ENCODE peak calls at places on chromosome 2, in five cellular contexts. J is left ventricle myocardium inferior, V is testis, R is esophagus squamous epithelium, W is adrenal gland. L is an unnamed sample.

GRCh38 chr2:9234680-9235387 is 28.2 kb downstream of the ASAP2 start:
- DNase-seq in J (no peak), V (no peak), R (no peak), W (no peak), L (no peak)

GRCh38 chr2:8520791-8521344 is 161.0 kb upstream of the ID2 start:
- DNase-seq in J (no peak), V (no peak), R (no peak), W (no peak), L (peak; percentile 44)

GRCh38 chr2:229270551-229271410 is at the start of gene PID1:
- DNase-seq in J (peak; percentile 47), V (peak; percentile 54), R (no peak), W (peak; percentile 44), L (peak; percentile 50)

GRCh38 chr2:43254331-43254730 is 27.9 kb upstream of the ZFP36L2 start:
- DNase-seq in J (no peak), V (no peak), R (no peak), W (no peak), L (no peak)

GRCh38 chr2:63819765-63820717 is 21.7 kb upstream of the UGP2 start:
- DNase-seq in J (peak; percentile 46), V (peak; percentile 71), R (no peak), W (no peak), L (peak; percentile 51)

GRCh38 chr2:116319001-116319400 is 1495.5 kb upstream of the DDX18 start:
- DNase-seq in J (no peak), V (no peak), R (no peak), W (no peak), L (no peak)

GRCh38 chr2:143263045-143263625 is 133.9 kb downstream of the ARHGAP15 start:
- DNase-seq in J (no peak), V (no peak), R (no peak), W (no peak), L (no peak)

GRCh38 chr2:216078776-216079175 is 2.8 kb downstream of the PECR start:
- DNase-seq in J (no peak), V (no peak), R (no peak), W (no peak), L (no peak)

GRCh38 chr2:929011-929735 is 21.5 kb upstream of the SNTG2 start:
- DNase-seq in J (no peak), V (no peak), R (no peak), W (no peak), L (no peak)

GRCh38 chr2:15539999-15540398 is 21.1 kb downstream of the NBAS start:
- DNase-seq in J (no peak), V (no peak), R (no peak), W (no peak), L (no peak)

GRCh38 chr2:221596192-221596591 is 24.1 kb upstream of the EPHA4 start:
- DNase-seq in J (no peak), V (no peak), R (no peak), W (no peak), L (no peak)

GRCh38 chr2:74290466-74291216 is 52.6 kb downstream of the SLC4A5 start:
- DNase-seq in J (no peak), V (no peak), R (no peak), W (no peak), L (no peak)

GRCh38 chr2:176134978-176135575 is 5.6 kb downstream of the HOXD8 start:
- DNase-seq in J (no peak), V (no peak), R (no peak), W (peak; percentile 27), L (no peak)

GRCh38 chr2:156327835-156328401 is 4.6 kb downstream of the NR4A2 start:
- DNase-seq in J (no peak), V (no peak), R (no peak), W (no peak), L (peak; percentile 34)

GRCh38 chr2:33395660-33396249 is 80.7 kb upstream of the RASGRP3 start:
- DNase-seq in J (no peak), V (peak; percentile 54), R (no peak), W (peak; percentile 63), L (peak; percentile 44)

GRCh38 chr2:64112016-64112415 is 32.2 kb downstream of the PELI1 start:
- DNase-seq in J (no peak), V (no peak), R (no peak), W (no peak), L (no peak)

GRCh38 chr2:233824373-233824772 is 30.0 kb downstream of the HJURP start:
- DNase-seq in J (no peak), V (no peak), R (no peak), W (no peak), L (peak; percentile 5)

GRCh38 chr2:233823731-233824121 is 30.6 kb downstream of the HJURP start:
- DNase-seq in J (no peak), V (no peak), R (no peak), W (no peak), L (no peak)

GRCh38 chr2:233822101-233822771 is 32.1 kb downstream of the HJURP start:
- DNase-seq in J (no peak), V (no peak), R (no peak), W (no peak), L (peak; percentile 33)

GRCh38 chr2:233821709-233822100 is 32.6 kb downstream of the HJURP start:
- DNase-seq in J (no peak), V (no peak), R (no peak), W (no peak), L (no peak)

DNA sequence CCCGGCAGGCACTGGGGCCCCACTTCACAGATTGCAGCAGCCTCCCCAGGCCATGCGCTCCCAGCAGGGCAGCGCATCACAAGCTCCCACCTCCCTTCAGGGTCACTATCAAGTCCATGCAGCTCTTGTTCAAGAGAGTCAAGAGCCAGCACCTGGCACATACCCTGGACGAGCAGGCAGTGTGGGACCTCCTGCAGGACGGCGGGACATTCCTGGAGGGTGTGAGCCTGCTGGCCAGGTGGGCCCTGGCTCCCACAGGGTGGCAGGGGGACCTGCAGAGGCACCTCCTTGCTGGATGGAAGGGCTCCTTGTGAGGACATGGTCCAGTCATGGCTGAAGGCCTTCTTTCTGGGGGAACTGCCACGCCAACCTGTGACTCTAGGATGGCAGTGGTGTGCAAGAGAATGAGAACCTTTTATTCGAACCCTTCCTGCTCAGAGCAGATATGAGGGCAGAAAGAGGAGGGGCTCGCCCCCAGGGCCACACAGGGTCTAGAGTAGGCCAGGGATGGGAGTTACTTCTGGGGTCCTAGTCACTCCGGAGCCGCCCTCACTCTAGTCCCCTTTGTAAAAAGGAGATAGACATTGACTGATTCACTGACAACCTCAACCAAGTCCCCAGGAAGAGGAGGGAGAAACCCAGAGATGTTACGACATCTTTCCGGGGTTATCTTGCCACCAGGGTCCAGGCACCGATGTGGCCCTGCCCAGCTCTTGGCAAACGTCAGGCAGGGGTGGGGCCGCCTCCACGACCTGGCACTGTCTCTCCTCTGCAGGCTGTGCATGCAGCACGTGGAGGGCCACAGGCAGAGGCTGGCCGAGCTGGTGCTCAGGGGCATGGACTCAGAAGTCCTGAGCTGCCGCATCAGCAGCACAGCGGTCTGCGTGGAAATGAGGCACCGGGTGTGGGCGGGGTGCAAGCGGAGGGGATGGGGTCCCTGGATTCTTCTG is 31.3 kb downstream of the HJURP start:
- DNase-seq in J (no peak), V (no peak), R (no peak), W (no peak), L (peak; percentile 25)
- H3K4me3 ChIP-seq in J (no peak overlapping the region), V (no peak overlapping the region), R (no peak overlapping the region), W (no peak overlapping the region), L (no peak overlapping the region)

GRCh38 chr2:235989591-235989990 is 178.6 kb downstream of the GBX2 start:
- DNase-seq in J (no peak), V (no peak), R (no peak), W (no peak), L (no peak)
- H3K4me1 ChIP-seq in J (peaks cover 8% of the 10 kb centered on the region), V (no peaks in the 10 kb centered on the region), R (no peaks in the 10 kb centered on the region), W (no peaks in the 10 kb centered on the region), L (no peaks in the 10 kb centered on the region)

DNA sequence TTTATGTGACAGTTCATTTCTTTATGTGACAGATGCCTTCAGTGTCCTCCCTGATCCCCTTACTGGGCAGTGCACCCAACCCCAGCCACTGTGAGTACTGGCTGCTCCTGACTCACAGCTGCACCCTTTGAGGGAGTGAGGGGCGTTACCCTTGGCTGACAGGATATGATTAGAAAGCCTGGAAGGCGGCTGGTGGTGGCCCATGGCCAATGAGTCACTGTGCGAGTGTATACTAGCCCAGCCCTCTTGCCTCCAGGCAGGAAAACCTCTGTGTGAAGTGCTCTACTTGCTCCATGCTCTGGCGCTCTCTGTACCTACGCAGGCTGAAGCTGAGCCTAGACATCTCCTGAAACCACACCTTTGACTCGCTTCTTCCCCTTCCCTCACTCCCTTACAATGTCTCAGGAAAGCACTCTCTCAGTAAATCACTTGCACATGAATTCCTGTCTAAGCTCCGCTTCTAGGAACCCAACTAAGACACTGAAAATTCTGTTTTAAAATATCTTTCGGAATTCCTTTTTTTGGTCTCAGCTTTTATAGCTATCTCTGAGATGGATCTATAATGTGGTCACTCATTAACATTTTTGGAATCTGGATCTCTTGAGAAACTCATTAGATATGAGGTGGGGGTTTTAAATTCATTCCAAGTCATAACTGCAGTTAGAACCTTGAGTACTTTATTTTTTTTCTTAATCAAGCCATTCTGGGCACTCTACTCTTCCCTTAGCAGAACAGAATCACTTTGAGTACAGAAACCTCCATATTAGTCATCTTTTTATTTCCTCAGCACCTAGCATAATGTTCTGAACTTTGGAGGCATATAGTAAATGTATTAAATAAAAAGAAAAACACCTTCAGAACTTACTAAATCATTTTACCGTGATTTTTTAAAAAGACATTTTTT is 25.3 kb upstream of the STAM2 start:
- DNase-seq in J (peak; percentile 88), V (peak; percentile 38), R (peak; percentile 15), W (peak; percentile 85), L (peak; percentile 96)
- H3K4me3 ChIP-seq in J (no peak overlapping the region), V (no peak overlapping the region), R (no peak overlapping the region), W (no peak overlapping the region), L (no peak overlapping the region)

DNA sequence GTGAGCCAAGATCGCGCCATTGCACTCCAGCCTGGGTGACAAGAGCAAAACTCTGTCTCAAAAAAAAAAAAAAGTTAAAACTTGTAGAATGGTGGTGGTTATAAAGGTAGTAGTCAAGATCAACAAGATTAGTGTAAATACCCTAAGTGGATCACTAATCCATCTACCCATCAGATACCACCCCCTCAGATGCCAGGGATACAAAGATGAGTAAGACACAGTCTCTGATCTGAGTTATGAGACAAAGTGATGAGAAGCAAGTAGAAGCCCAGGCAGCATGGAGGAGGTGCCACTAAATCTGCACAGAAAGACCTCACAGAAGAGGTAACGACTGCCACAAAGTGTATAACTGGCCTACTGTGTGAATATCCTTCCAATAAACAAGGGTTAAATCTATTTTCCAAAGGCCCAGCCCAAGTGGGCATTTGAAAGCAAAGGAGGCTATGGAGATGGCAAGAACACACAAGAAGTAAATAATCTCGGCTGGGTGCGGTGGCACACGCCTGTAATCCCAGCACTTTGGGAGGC is 20.2 kb downstream of the NFE2L2 start:
- DNase-seq in J (no peak), V (no peak), R (no peak), W (no peak), L (no peak)
- H3K4me1 ChIP-seq in J (peaks cover 100% of the 10 kb centered on the region), V (peaks cover 68% of the 10 kb centered on the region), R (peaks cover 90% of the 10 kb centered on the region), W (peaks cover 72% of the 10 kb centered on the region), L (peaks cover 32% of the 10 kb centered on the region)

L was measured in right cardiac atrium.